ENCODE peak calls at places on chromosomes 1 and 21, in six cellular contexts. J, M, Q, H, X and B are unnamed samples.
A peak's percentile ranks its signal among the peaks of the same experiment; 100 is the strongest.

GRCh38 chr1:208576425-208576824 is 332.2 kb upstream of the PLXNA2 start:
- DNase-seq in J (no peak), M (no peak), Q (no peak), H (no peak), X (no peak), B (no peak)

GRCh38 chr1:222643603-222643936 is 25.7 kb downstream of the MIA3 start:
- DNase-seq in J (no peak), M (no peak), Q (no peak), H (no peak), X (no peak), B (no peak)

GRCh38 chr1:201594575-201595245 is 55.8 kb downstream of the NAV1 start:
- DNase-seq in J (peak; percentile 38), M (peak; percentile 76), Q (peak; percentile 67), H (no peak), X (peak; percentile 56), B (no peak)

GRCh38 chr21:45293214-45293725 is 5.6 kb upstream of the POFUT2 start:
- DNase-seq in J (no peak), M (peak; percentile 27), Q (no peak), H (no peak), X (peak; percentile 69), B (no peak)

GRCh38 chr1:61132176-61133047 is 50.1 kb downstream of the NFIA start:
- DNase-seq in J (peak; percentile 5), M (no peak), Q (no peak), H (no peak), X (no peak), B (no peak)

GRCh38 chr1:244414543-244414942 is 37.2 kb downstream of the ADSS2 start:
- DNase-seq in J (peak; percentile 83), M (no peak), Q (no peak), H (no peak), X (peak; percentile 51), B (peak; percentile 25)

GRCh38 chr21:42829954-42830353 is 49.4 kb downstream of the WDR4 start:
- DNase-seq in J (no peak), M (no peak), Q (no peak), H (no peak), X (no peak), B (no peak)

GRCh38 chr1:2235300-2235998 is 7.3 kb downstream of the SKI start:
- DNase-seq in J (no peak), M (peak; percentile 20), Q (no peak), H (no peak), X (no peak), B (no peak)

GRCh38 chr21:17732306-17732705 is 86.8 kb downstream of the C21orf91 start:
- DNase-seq in J (peak; percentile 5), M (no peak), Q (no peak), H (no peak), X (peak; percentile 17), B (no peak)

GRCh38 chr21:44846485-44847260 is 26.8 kb downstream of the PTTG1IP start:
- DNase-seq in J (peak; percentile 35), M (no peak), Q (no peak), H (no peak), X (peak; percentile 24), B (peak; percentile 62)

GRCh38 chr1:17597651-17598050 is 58.2 kb downstream of the ARHGEF10L start:
- DNase-seq in J (no peak), M (no peak), Q (no peak), H (no peak), X (no peak), B (no peak)

GRCh38 chr1:71047635-71048607 is at the start of gene PTGER3:
- DNase-seq in J (no peak), M (peak; percentile 75), Q (peak; percentile 55), H (no peak), X (peak; percentile 23), B (peak; percentile 71)

GRCh38 chr1:71049951-71050598 is 2.5 kb upstream of the PTGER3 start:
- DNase-seq in J (peak; percentile 72), M (no peak), Q (peak; percentile 70), H (no peak), X (peak; percentile 76), B (peak; percentile 54)

GRCh38 chr1:71045463-71046028 is 2.1 kb downstream of the PTGER3 start:
- DNase-seq in J (no peak), M (no peak), Q (no peak), H (no peak), X (no peak), B (no peak)

GRCh38 chr1:71044833-71045232 is 2.8 kb downstream of the PTGER3 start:
- DNase-seq in J (no peak), M (no peak), Q (no peak), H (no peak), X (no peak), B (no peak)

GRCh38 chr1:71046891-71047634 is 553 bp downstream of the PTGER3 start:
- DNase-seq in J (no peak), M (peak; percentile 62), Q (no peak), H (no peak), X (no peak), B (peak; percentile 62)
- H3K23ac ChIP-seq in J (peak overlapping the region; percentile 31), M (no peak overlapping the region), Q (peak overlapping the region; percentile 95), H (no peak overlapping the region), X (peak overlapping the region; percentile 51), B (no peak overlapping the region)

DNA sequence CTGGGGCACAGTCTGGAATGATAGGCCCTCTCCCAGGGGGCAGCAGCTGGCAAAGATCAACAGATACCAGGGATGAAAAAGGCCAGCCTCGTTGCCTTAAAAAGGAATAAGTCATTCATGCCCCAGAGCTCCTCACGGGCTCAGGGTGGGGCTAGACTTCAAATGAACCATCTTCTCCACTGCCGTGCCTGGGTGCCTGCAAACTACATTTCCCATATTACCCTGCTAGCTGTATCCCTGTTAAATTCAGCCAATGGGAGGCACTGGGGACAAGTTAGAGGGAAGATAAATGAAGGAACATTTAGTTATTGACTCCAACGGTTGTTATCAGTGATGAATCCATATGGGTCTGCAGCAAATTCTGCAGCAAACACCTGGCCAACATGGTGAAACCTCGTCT is 101.2 kb upstream of the CYYR1 start:
- DNase-seq in J (no peak), M (peak; percentile 27), Q (no peak), H (no peak), X (no peak), B (no peak)
- H3K9me3 ChIP-seq in J (no peaks in the 10 kb centered on the region), M (no peaks in the 10 kb centered on the region), Q (no peaks in the 10 kb centered on the region), H (no peaks in the 10 kb centered on the region), X (peaks cover 3% of the 10 kb centered on the region), B (peaks cover 2% of the 10 kb centered on the region)

GRCh38 chr1:29238601-29238964 is 2.3 kb downstream of the PTPRU start:
- DNase-seq in J (no peak), M (no peak), Q (no peak), H (no peak), X (no peak), B (peak; percentile 22)

GRCh38 chr1:29235955-29236742 is at the start of gene PTPRU:
- DNase-seq in J (peak; percentile 58), M (peak; percentile 83), Q (no peak), H (no peak), X (peak; percentile 62), B (peak; percentile 84)

GRCh38 chr1:29236993-29237905 is 927 bp downstream of the PTPRU start:
- DNase-seq in J (peak; percentile 45), M (no peak), Q (no peak), H (no peak), X (peak; percentile 68), B (peak; percentile 78)

GRCh38 chr1:29237906-29238600 is 1.7 kb downstream of the PTPRU start:
- DNase-seq in J (no peak), M (peak; percentile 59), Q (no peak), H (no peak), X (peak; percentile 50), B (peak; percentile 35)

GRCh38 chr1:29236743-29236992 is 346 bp downstream of the PTPRU start:
- DNase-seq in J (no peak), M (no peak), Q (no peak), H (no peak), X (no peak), B (no peak)
- H3K23ac ChIP-seq in J (peak overlapping the region; percentile 89), M (no peak overlapping the region), Q (peak overlapping the region; percentile 92), H (peak overlapping the region; percentile 5), X (no peak overlapping the region), B (no peak overlapping the region)

DNA sequence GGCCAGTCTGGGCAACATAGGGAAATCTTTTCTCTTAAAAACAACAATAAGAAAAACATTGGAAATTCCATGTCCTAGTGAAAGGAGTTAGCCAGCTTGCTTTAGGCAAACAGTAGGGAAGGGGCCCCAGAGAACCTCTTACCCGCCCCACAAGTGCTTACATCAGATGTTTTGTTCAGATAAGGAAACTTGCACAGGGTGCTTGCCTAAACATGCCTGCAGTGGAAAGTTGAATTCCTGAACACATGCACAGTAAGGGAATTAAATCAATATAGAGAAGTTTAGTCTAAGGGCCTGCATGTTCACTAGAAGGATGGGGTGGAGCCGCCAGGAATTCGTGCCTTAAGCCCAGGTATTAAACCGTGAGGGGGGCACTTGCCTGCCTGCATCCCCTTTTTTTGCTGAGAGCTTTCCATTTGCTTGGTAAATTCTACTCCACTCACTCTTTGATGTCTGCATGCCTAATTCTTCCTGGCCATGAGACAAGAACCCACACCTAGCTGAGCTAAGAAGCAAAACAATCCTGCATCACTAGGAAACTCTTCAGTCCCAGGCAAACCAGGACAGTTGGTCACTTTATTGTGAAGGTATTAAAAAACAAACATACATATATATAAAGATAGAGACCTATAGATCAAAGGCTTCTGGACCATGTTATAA is 499.0 kb downstream of the SIPA1L2 start:
- DNase-seq in J (no peak), M (no peak), Q (no peak), H (no peak), X (no peak), B (no peak)
- H3K9me3 ChIP-seq in J (no peaks in the 10 kb centered on the region), M (no peaks in the 10 kb centered on the region), Q (peaks cover 7% of the 10 kb centered on the region), H (no peaks in the 10 kb centered on the region), X (no peaks in the 10 kb centered on the region), B (peaks cover 2% of the 10 kb centered on the region)

DNA sequence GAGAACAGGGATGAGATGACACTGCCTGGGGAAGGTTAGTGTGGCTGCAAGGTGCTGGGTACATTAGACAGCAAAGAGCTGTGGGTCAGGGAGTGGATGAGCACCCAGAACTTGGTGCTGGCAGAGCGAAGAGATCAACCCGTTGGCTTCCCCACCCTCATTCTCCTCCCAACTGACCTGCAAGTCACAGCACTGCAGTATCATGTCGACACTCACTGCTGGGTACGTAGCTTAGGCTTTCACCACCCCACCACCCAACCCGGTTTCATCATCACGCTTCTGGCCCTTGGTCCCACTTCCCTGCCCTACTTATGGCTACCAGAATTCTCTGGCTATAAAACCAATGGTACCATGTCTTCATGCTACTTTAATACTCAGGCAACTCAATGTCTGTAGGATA is 73.6 kb upstream of the LYST start:
- DNase-seq in J (no peak), M (no peak), Q (no peak), H (no peak), X (no peak), B (no peak)
- H3K23ac ChIP-seq in J (peak overlapping the region; percentile 4), M (no peak overlapping the region), Q (no peak overlapping the region), H (no peak overlapping the region), X (no peak overlapping the region), B (no peak overlapping the region)

DNA sequence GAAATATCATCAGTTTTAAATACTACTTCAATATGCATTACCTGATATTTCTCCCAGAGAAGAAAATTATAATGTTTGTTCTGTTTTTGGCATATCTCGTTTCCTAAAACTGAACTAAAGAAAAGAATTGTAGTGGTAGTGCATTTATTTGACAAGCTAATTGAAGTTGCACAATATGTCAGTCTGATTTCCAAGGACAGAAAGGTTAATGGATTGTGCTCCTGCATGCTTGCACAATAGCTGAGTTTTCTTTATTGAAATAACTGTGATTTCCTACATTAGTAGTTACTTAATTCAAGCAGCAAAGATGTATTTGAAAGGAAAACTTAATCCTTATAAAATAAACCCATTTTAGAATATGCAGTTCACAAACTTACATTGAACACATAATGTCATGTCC is 2047.7 kb downstream of the NCAM2 start:
- DNase-seq in J (no peak), M (no peak), Q (no peak), H (no peak), X (no peak), B (no peak)
- H3K9me3 ChIP-seq in J (peaks cover 6% of the 10 kb centered on the region), M (no peaks in the 10 kb centered on the region), Q (no peaks in the 10 kb centered on the region), H (peaks cover 9% of the 10 kb centered on the region), X (no peaks in the 10 kb centered on the region), B (no peaks in the 10 kb centered on the region)